ENCODE peak calls at places on chromosomes 2 and 18, in ten cellular contexts. One of them, this sample, is unnamed.

GRCh38 chr2:31138037-31138962 is at the start of gene GALNT14:
- DNase-seq in hypothalamus: peak; percentile 25
- DNase-seq in tibial artery: peak; percentile 68
- DNase-seq in B cell: peak; percentile 67
- DNase-seq in H9: peak; percentile 73
- DNase-seq in iPS-NIHi11: peak; percentile 86
- DNase-seq in CD4-positive, alpha-beta memory T cell: peak; percentile 11
- DNase-seq in naive thymus-derived CD4-positive, alpha-beta T cell: no peak
- DNase-seq in ecto neural progenitor cell: peak; percentile 81
- DNase-seq in kidney tubule cell: peak; percentile 85
- DNase-seq in this sample: peak; percentile 87

GRCh38 chr2:2134037-2134436 is 197.0 kb downstream of the MYT1L start:
- DNase-seq in hypothalamus: no peak
- DNase-seq in tibial artery: no peak
- DNase-seq in kidney tubule cell: no peak
- DNase-seq in H9: no peak
- DNase-seq in B cell: no peak
- DNase-seq in CD4-positive, alpha-beta memory T cell: no peak
- DNase-seq in ecto neural progenitor cell: no peak
- DNase-seq in naive thymus-derived CD4-positive, alpha-beta T cell: no peak
- DNase-seq in iPS-NIHi11: no peak
- DNase-seq in this sample: no peak

GRCh38 chr2:33583194-33583938 is 15.7 kb downstream of the FAM98A start:
- DNase-seq in H9: no peak
- DNase-seq in iPS-NIHi11: peak; percentile 37
- DNase-seq in CD4-positive, alpha-beta memory T cell: peak; percentile 39
- DNase-seq in ecto neural progenitor cell: no peak
- DNase-seq in naive thymus-derived CD4-positive, alpha-beta T cell: peak; percentile 49
- DNase-seq in B cell: peak; percentile 58
- DNase-seq in kidney tubule cell: peak; percentile 46
- DNase-seq in tibial artery: no peak
- DNase-seq in hypothalamus: peak; percentile 4
- DNase-seq in this sample: no peak

GRCh38 chr2:118240276-118240675 is 152.0 kb downstream of the INSIG2 start:
- DNase-seq in H9: no peak
- DNase-seq in tibial artery: no peak
- DNase-seq in kidney tubule cell: no peak
- DNase-seq in naive thymus-derived CD4-positive, alpha-beta T cell: no peak
- DNase-seq in CD4-positive, alpha-beta memory T cell: no peak
- DNase-seq in ecto neural progenitor cell: peak; percentile 13
- DNase-seq in iPS-NIHi11: no peak
- DNase-seq in B cell: no peak
- DNase-seq in hypothalamus: no peak
- DNase-seq in this sample: no peak

GRCh38 chr2:237952851-237953250 is 14.0 kb upstream of the UBE2F start:
- DNase-seq in B cell: no peak
- DNase-seq in kidney tubule cell: no peak
- DNase-seq in hypothalamus: no peak
- DNase-seq in H9: no peak
- DNase-seq in tibial artery: no peak
- DNase-seq in naive thymus-derived CD4-positive, alpha-beta T cell: no peak
- DNase-seq in ecto neural progenitor cell: no peak
- DNase-seq in CD4-positive, alpha-beta memory T cell: no peak
- DNase-seq in iPS-NIHi11: no peak
- DNase-seq in this sample: no peak

GRCh38 chr2:1806254-1806653 is 61.9 kb upstream of the PXDN start:
- DNase-seq in CD4-positive, alpha-beta memory T cell: no peak
- DNase-seq in kidney tubule cell: no peak
- DNase-seq in B cell: no peak
- DNase-seq in iPS-NIHi11: no peak
- DNase-seq in tibial artery: no peak
- DNase-seq in naive thymus-derived CD4-positive, alpha-beta T cell: no peak
- DNase-seq in ecto neural progenitor cell: no peak
- DNase-seq in hypothalamus: no peak
- DNase-seq in H9: no peak
- DNase-seq in this sample: no peak

GRCh38 chr2:138621139-138621538 is 119.6 kb downstream of the SPOPL start:
- DNase-seq in kidney tubule cell: no peak
- DNase-seq in H9: no peak
- DNase-seq in naive thymus-derived CD4-positive, alpha-beta T cell: no peak
- DNase-seq in B cell: no peak
- DNase-seq in iPS-NIHi11: no peak
- DNase-seq in hypothalamus: no peak
- DNase-seq in tibial artery: no peak
- DNase-seq in CD4-positive, alpha-beta memory T cell: no peak
- DNase-seq in ecto neural progenitor cell: no peak
- DNase-seq in this sample: no peak

GRCh38 chr2:159797468-159798375 is at the start of gene CD302:
- DNase-seq in iPS-NIHi11: peak; percentile 83
- DNase-seq in B cell: peak; percentile 41
- DNase-seq in naive thymus-derived CD4-positive, alpha-beta T cell: peak; percentile 18
- DNase-seq in CD4-positive, alpha-beta memory T cell: peak; percentile 8
- DNase-seq in ecto neural progenitor cell: peak; percentile 76
- DNase-seq in kidney tubule cell: peak; percentile 31
- DNase-seq in H9: peak; percentile 48
- DNase-seq in tibial artery: peak; percentile 88
- DNase-seq in hypothalamus: peak; percentile 22
- DNase-seq in this sample: peak; percentile 74

GRCh38 chr2:128442891-128443302 is 124.2 kb upstream of the HS6ST1 start:
- DNase-seq in CD4-positive, alpha-beta memory T cell: no peak
- DNase-seq in hypothalamus: no peak
- DNase-seq in H9: peak; percentile 60
- DNase-seq in iPS-NIHi11: peak; percentile 55
- DNase-seq in kidney tubule cell: no peak
- DNase-seq in B cell: no peak
- DNase-seq in naive thymus-derived CD4-positive, alpha-beta T cell: no peak
- DNase-seq in ecto neural progenitor cell: peak; percentile 43
- DNase-seq in tibial artery: peak; percentile 67
- DNase-seq in this sample: peak; percentile 4

GRCh38 chr2:177606636-177607035 is 214.1 kb downstream of the AGPS start:
- DNase-seq in kidney tubule cell: no peak
- DNase-seq in ecto neural progenitor cell: no peak
- DNase-seq in H9: no peak
- DNase-seq in CD4-positive, alpha-beta memory T cell: no peak
- DNase-seq in iPS-NIHi11: no peak
- DNase-seq in B cell: no peak
- DNase-seq in naive thymus-derived CD4-positive, alpha-beta T cell: no peak
- DNase-seq in tibial artery: no peak
- DNase-seq in hypothalamus: no peak
- DNase-seq in this sample: peak; percentile 42

GRCh38 chr18:71136487-71136886 is 847.6 kb downstream of the SOCS6 start:
- DNase-seq in CD4-positive, alpha-beta memory T cell: no peak
- DNase-seq in kidney tubule cell: no peak
- DNase-seq in B cell: no peak
- DNase-seq in ecto neural progenitor cell: no peak
- DNase-seq in naive thymus-derived CD4-positive, alpha-beta T cell: no peak
- DNase-seq in tibial artery: no peak
- DNase-seq in iPS-NIHi11: no peak
- DNase-seq in H9: no peak
- DNase-seq in hypothalamus: peak; percentile 21
- DNase-seq in this sample: no peak

GRCh38 chr2:128291161-128291843 is 27.4 kb downstream of the HS6ST1 start:
- DNase-seq in H9: no peak
- DNase-seq in kidney tubule cell: peak; percentile 57
- DNase-seq in CD4-positive, alpha-beta memory T cell: no peak
- DNase-seq in iPS-NIHi11: no peak
- DNase-seq in tibial artery: no peak
- DNase-seq in naive thymus-derived CD4-positive, alpha-beta T cell: no peak
- DNase-seq in hypothalamus: no peak
- DNase-seq in B cell: no peak
- DNase-seq in ecto neural progenitor cell: no peak
- DNase-seq in this sample: no peak

GRCh38 chr2:127663566-127664064 is 11.7 kb downstream of the LIMS2 start:
- DNase-seq in iPS-NIHi11: no peak
- DNase-seq in CD4-positive, alpha-beta memory T cell: no peak
- DNase-seq in hypothalamus: no peak
- DNase-seq in tibial artery: peak; percentile 58
- DNase-seq in H9: no peak
- DNase-seq in ecto neural progenitor cell: peak; percentile 44
- DNase-seq in naive thymus-derived CD4-positive, alpha-beta T cell: no peak
- DNase-seq in kidney tubule cell: no peak
- DNase-seq in B cell: no peak
- DNase-seq in this sample: no peak

GRCh38 chr2:238864207-238865014 is 16.5 kb downstream of the TWIST2 start:
- DNase-seq in CD4-positive, alpha-beta memory T cell: no peak
- DNase-seq in ecto neural progenitor cell: peak; percentile 75
- DNase-seq in tibial artery: peak; percentile 95
- DNase-seq in hypothalamus: no peak
- DNase-seq in iPS-NIHi11: peak; percentile 86
- DNase-seq in H9: peak; percentile 88
- DNase-seq in kidney tubule cell: peak; percentile 95
- DNase-seq in naive thymus-derived CD4-positive, alpha-beta T cell: no peak
- DNase-seq in B cell: no peak
- DNase-seq in this sample: no peak

GRCh38 chr18:58391113-58391892 is 237.6 kb downstream of the ALPK2 start:
- DNase-seq in hypothalamus: no peak
- DNase-seq in B cell: no peak
- DNase-seq in CD4-positive, alpha-beta memory T cell: no peak
- DNase-seq in naive thymus-derived CD4-positive, alpha-beta T cell: no peak
- DNase-seq in iPS-NIHi11: no peak
- DNase-seq in tibial artery: no peak
- DNase-seq in kidney tubule cell: no peak
- DNase-seq in ecto neural progenitor cell: no peak
- DNase-seq in H9: peak; percentile 7
- DNase-seq in this sample: peak; percentile 53

GRCh38 chr2:37583867-37584266 is 87.6 kb downstream of the CDC42EP3 start:
- DNase-seq in naive thymus-derived CD4-positive, alpha-beta T cell: no peak
- DNase-seq in CD4-positive, alpha-beta memory T cell: no peak
- DNase-seq in ecto neural progenitor cell: no peak
- DNase-seq in B cell: no peak
- DNase-seq in iPS-NIHi11: no peak
- DNase-seq in H9: no peak
- DNase-seq in hypothalamus: no peak
- DNase-seq in kidney tubule cell: peak; percentile 39
- DNase-seq in tibial artery: no peak
- DNase-seq in this sample: no peak

GRCh38 chr2:157418215-157418614 is 25.7 kb downstream of the CYTIP start:
- DNase-seq in iPS-NIHi11: no peak
- DNase-seq in hypothalamus: no peak
- DNase-seq in H9: no peak
- DNase-seq in B cell: no peak
- DNase-seq in naive thymus-derived CD4-positive, alpha-beta T cell: peak; percentile 87
- DNase-seq in kidney tubule cell: no peak
- DNase-seq in tibial artery: no peak
- DNase-seq in CD4-positive, alpha-beta memory T cell: peak; percentile 85
- DNase-seq in ecto neural progenitor cell: no peak
- DNase-seq in this sample: no peak

GRCh38 chr2:75199428-75200011 is at the start of gene TACR1:
- DNase-seq in iPS-NIHi11: peak; percentile 51
- DNase-seq in ecto neural progenitor cell: peak; percentile 78
- DNase-seq in kidney tubule cell: peak; percentile 54
- DNase-seq in H9: peak; percentile 69
- DNase-seq in naive thymus-derived CD4-positive, alpha-beta T cell: peak; percentile 49
- DNase-seq in B cell: peak; percentile 64
- DNase-seq in CD4-positive, alpha-beta memory T cell: peak; percentile 46
- DNase-seq in tibial artery: peak; percentile 83
- DNase-seq in hypothalamus: peak; percentile 66
- DNase-seq in this sample: peak; percentile 40

GRCh38 chr2:120252207-120253020 is at the start of gene RALB:
- DNase-seq in ecto neural progenitor cell: peak; percentile 100
- DNase-seq in B cell: peak; percentile 100
- DNase-seq in H9: peak; percentile 99
- DNase-seq in kidney tubule cell: peak; percentile 99
- DNase-seq in naive thymus-derived CD4-positive, alpha-beta T cell: peak; percentile 97
- DNase-seq in iPS-NIHi11: peak; percentile 98
- DNase-seq in CD4-positive, alpha-beta memory T cell: peak; percentile 97
- DNase-seq in hypothalamus: peak; percentile 98
- DNase-seq in tibial artery: peak; percentile 100
- DNase-seq in this sample: peak; percentile 100

GRCh38 chr2:1047485-1047884 is 96.8 kb downstream of the SNTG2 start:
- DNase-seq in tibial artery: no peak
- DNase-seq in H9: no peak
- DNase-seq in hypothalamus: no peak
- DNase-seq in B cell: no peak
- DNase-seq in ecto neural progenitor cell: no peak
- DNase-seq in kidney tubule cell: peak; percentile 24
- DNase-seq in naive thymus-derived CD4-positive, alpha-beta T cell: peak; percentile 18
- DNase-seq in iPS-NIHi11: no peak
- DNase-seq in CD4-positive, alpha-beta memory T cell: no peak
- DNase-seq in this sample: no peak

GRCh38 chr2:157691695-157692094 is 63.0 kb upstream of the ACVR1C start:
- DNase-seq in H9: no peak
- DNase-seq in kidney tubule cell: no peak
- DNase-seq in B cell: no peak
- DNase-seq in CD4-positive, alpha-beta memory T cell: no peak
- DNase-seq in hypothalamus: no peak
- DNase-seq in ecto neural progenitor cell: no peak
- DNase-seq in naive thymus-derived CD4-positive, alpha-beta T cell: no peak
- DNase-seq in iPS-NIHi11: no peak
- DNase-seq in tibial artery: no peak
- DNase-seq in this sample: no peak

GRCh38 chr2:239124152-239124899 is 276.4 kb downstream of the TWIST2 start:
- DNase-seq in B cell: no peak
- DNase-seq in CD4-positive, alpha-beta memory T cell: no peak
- DNase-seq in ecto neural progenitor cell: no peak
- DNase-seq in hypothalamus: no peak
- DNase-seq in kidney tubule cell: no peak
- DNase-seq in tibial artery: no peak
- DNase-seq in naive thymus-derived CD4-positive, alpha-beta T cell: no peak
- DNase-seq in H9: no peak
- DNase-seq in iPS-NIHi11: no peak
- DNase-seq in this sample: no peak

GRCh38 chr2:239318091-239318725 is 82.6 kb downstream of the HDAC4 start:
- DNase-seq in hypothalamus: no peak
- DNase-seq in kidney tubule cell: no peak
- DNase-seq in ecto neural progenitor cell: peak; percentile 32
- DNase-seq in B cell: no peak
- DNase-seq in CD4-positive, alpha-beta memory T cell: no peak
- DNase-seq in tibial artery: peak; percentile 23
- DNase-seq in H9: peak; percentile 8
- DNase-seq in iPS-NIHi11: no peak
- DNase-seq in naive thymus-derived CD4-positive, alpha-beta T cell: no peak
- DNase-seq in this sample: no peak

GRCh38 chr2:98911126-98911375 is 25.0 kb downstream of the CRACDL start:
- DNase-seq in hypothalamus: no peak
- DNase-seq in ecto neural progenitor cell: no peak
- DNase-seq in naive thymus-derived CD4-positive, alpha-beta T cell: no peak
- DNase-seq in iPS-NIHi11: no peak
- DNase-seq in kidney tubule cell: no peak
- DNase-seq in tibial artery: peak; percentile 48
- DNase-seq in H9: no peak
- DNase-seq in CD4-positive, alpha-beta memory T cell: no peak
- DNase-seq in B cell: no peak
- DNase-seq in this sample: no peak

GRCh38 chr2:35522434-35522833 is 833.1 kb upstream of the CRIM1 start:
- DNase-seq in ecto neural progenitor cell: no peak
- DNase-seq in hypothalamus: no peak
- DNase-seq in B cell: no peak
- DNase-seq in CD4-positive, alpha-beta memory T cell: no peak
- DNase-seq in tibial artery: no peak
- DNase-seq in naive thymus-derived CD4-positive, alpha-beta T cell: no peak
- DNase-seq in kidney tubule cell: no peak
- DNase-seq in H9: peak; percentile 41
- DNase-seq in iPS-NIHi11: peak; percentile 36
- DNase-seq in this sample: no peak

GRCh38 chr2:130341562-130342019 is 1.1 kb upstream of the IMP4 start:
- DNase-seq in naive thymus-derived CD4-positive, alpha-beta T cell: no peak
- DNase-seq in B cell: no peak
- DNase-seq in hypothalamus: no peak
- DNase-seq in tibial artery: peak; percentile 63
- DNase-seq in kidney tubule cell: peak; percentile 33
- DNase-seq in CD4-positive, alpha-beta memory T cell: no peak
- DNase-seq in iPS-NIHi11: peak; percentile 52
- DNase-seq in ecto neural progenitor cell: no peak
- DNase-seq in H9: no peak
- DNase-seq in this sample: no peak

GRCh38 chr2:176158306-176158643 is 1.2 kb downstream of the HOXD3 start:
- DNase-seq in kidney tubule cell: no peak
- DNase-seq in CD4-positive, alpha-beta memory T cell: no peak
- DNase-seq in hypothalamus: no peak
- DNase-seq in iPS-NIHi11: no peak
- DNase-seq in B cell: no peak
- DNase-seq in tibial artery: no peak
- DNase-seq in H9: no peak
- DNase-seq in ecto neural progenitor cell: peak; percentile 48
- DNase-seq in naive thymus-derived CD4-positive, alpha-beta T cell: no peak
- DNase-seq in this sample: no peak

GRCh38 chr18:9614401-9615279 is at the start of gene PPP4R1:
- DNase-seq in kidney tubule cell: peak; percentile 82
- DNase-seq in B cell: peak; percentile 85
- DNase-seq in iPS-NIHi11: peak; percentile 86
- DNase-seq in naive thymus-derived CD4-positive, alpha-beta T cell: peak; percentile 50
- DNase-seq in tibial artery: peak; percentile 89
- DNase-seq in ecto neural progenitor cell: peak; percentile 92
- DNase-seq in H9: peak; percentile 85
- DNase-seq in CD4-positive, alpha-beta memory T cell: peak; percentile 64
- DNase-seq in hypothalamus: peak; percentile 68
- DNase-seq in this sample: peak; percentile 84

This sample was measured in WERI-Rb-1.